ENCODE peak calls at places on chromosomes 2 and 18, in four cellular contexts. J, Q, R and H are unnamed samples.

GRCh38 chr2:191401287-191401686 is 156.1 kb downstream of the MYO1B start:
- DNase-seq in J (no peak), Q (no peak), R (no peak), H (peak; percentile 72)

GRCh38 chr18:32815881-32816280 is 43.1 kb upstream of the KLHL14 start:
- DNase-seq in J (no peak), Q (no peak), R (no peak), H (no peak)

GRCh38 chr18:63063171-63063570 is 256.4 kb downstream of the BCL2 start:
- DNase-seq in J (no peak), Q (no peak), R (peak; percentile 19), H (no peak)

GRCh38 chr2:100071350-100072043 is 70.9 kb downstream of the AFF3 start:
- DNase-seq in J (no peak), Q (no peak), R (no peak), H (no peak)

GRCh38 chr2:217459675-217460405 is 543.0 kb downstream of the TNS1 start:
- DNase-seq in J (no peak), Q (no peak), R (peak; percentile 11), H (no peak)

GRCh38 chr2:17758123-17758522 is 4.2 kb downstream of the GEN1 start:
- DNase-seq in J (no peak), Q (no peak), R (no peak), H (no peak)

GRCh38 chr18:4285525-4285924 is 169.6 kb downstream of the DLGAP1 start:
- DNase-seq in J (no peak), Q (no peak), R (no peak), H (no peak)

GRCh38 chr2:206092297-206092696 is 6.3 kb upstream of the INO80D start:
- DNase-seq in J (no peak), Q (no peak), R (peak; percentile 14), H (peak; percentile 51)

GRCh38 chr2:174914894-174915760 is 90.1 kb downstream of the CHN1 start:
- DNase-seq in J (peak; percentile 9), Q (no peak), R (no peak), H (peak; percentile 22)

GRCh38 chr2:235500761-235501662 is 7.2 kb downstream of the AGAP1 start:
- DNase-seq in J (no peak), Q (no peak), R (peak; percentile 89), H (peak; percentile 71)

GRCh38 chr2:118168606-118169005 is 80.3 kb downstream of the INSIG2 start:
- DNase-seq in J (no peak), Q (no peak), R (peak; percentile 56), H (peak; percentile 29)

GRCh38 chr2:137938204-137938603 is 26.1 kb upstream of the HNMT start:
- DNase-seq in J (no peak), Q (no peak), R (no peak), H (peak; percentile 79)

GRCh38 chr2:241907171-241907570 is 37.6 kb downstream of the RTP5 start:
- DNase-seq in J (no peak), Q (no peak), R (no peak), H (no peak)

GRCh38 chr2:43467889-43468288 is 127.9 kb downstream of the THADA start:
- DNase-seq in J (no peak), Q (no peak), R (peak; percentile 45), H (peak; percentile 81)

GRCh38 chr2:96413067-96413722 is 77.6 kb downstream of the NCAPH start:
- DNase-seq in J (no peak), Q (no peak), R (no peak), H (peak; percentile 54)

GRCh38 chr2:113686537-113686936 is 59.5 kb downstream of the RABL2A start:
- DNase-seq in J (no peak), Q (no peak), R (peak; percentile 53), H (peak; percentile 25)

GRCh38 chr2:155315768-155316167 is 617.3 kb downstream of the KCNJ3 start:
- DNase-seq in J (no peak), Q (no peak), R (no peak), H (no peak)

GRCh38 chr2:63066838-63067237 is 16.2 kb downstream of the OTX1 start:
- DNase-seq in J (no peak), Q (no peak), R (no peak), H (no peak)

GRCh38 chr18:34926683-34927082 is 114.5 kb upstream of the MAPRE2 start:
- DNase-seq in J (no peak), Q (no peak), R (no peak), H (no peak)

GRCh38 chr2:165864353-165864752 is 70.3 kb upstream of the GALNT3 start:
- DNase-seq in J (no peak), Q (no peak), R (no peak), H (no peak)

GRCh38 chr2:189673661-189674373 is 653 bp upstream of the ANKAR start:
- DNase-seq in J (no peak), Q (no peak), R (no peak), H (no peak)

GRCh38 chr2:38685116-38685735 is 19.3 kb downstream of the GALM start:
- DNase-seq in J (no peak), Q (no peak), R (peak; percentile 21), H (peak; percentile 94)

GRCh38 chr2:201199847-201200246 is 16.9 kb downstream of the CASP10 start:
- DNase-seq in J (no peak), Q (no peak), R (no peak), H (no peak)

GRCh38 chr2:67462741-67463496 is 65.8 kb downstream of the ETAA1 start:
- DNase-seq in J (no peak), Q (no peak), R (no peak), H (peak; percentile 70)

GRCh38 chr2:203596183-203596582 is 61.1 kb upstream of the RAPH1 start:
- DNase-seq in J (no peak), Q (no peak), R (no peak), H (no peak)

GRCh38 chr2:88549616-88550292 is 77.5 kb downstream of the EIF2AK3 start:
- DNase-seq in J (no peak), Q (no peak), R (no peak), H (no peak)

GRCh38 chr2:237972211-237972610 is 5.4 kb downstream of the UBE2F start:
- DNase-seq in J (no peak), Q (no peak), R (no peak), H (no peak)

GRCh38 chr2:192558637-192559036 is 363.9 kb upstream of the TMEFF2 start:
- DNase-seq in J (no peak), Q (no peak), R (no peak), H (no peak)

GRCh38 chr2:146981921-146982320 is 862.9 kb upstream of the ACVR2A start:
- DNase-seq in J (no peak), Q (no peak), R (no peak), H (peak; percentile 62)

GRCh38 chr2:152449578-152449977 is 114.6 kb downstream of the FMNL2 start:
- DNase-seq in J (no peak), Q (no peak), R (no peak), H (no peak)

GRCh38 chr2:46836295-46837111 is 79.1 kb downstream of the MCFD2 start:
- DNase-seq in J (no peak), Q (no peak), R (peak; percentile 83), H (peak; percentile 71)

GRCh38 chr18:9055185-9055584 is 47.3 kb upstream of the NDUFV2 start:
- DNase-seq in J (no peak), Q (no peak), R (peak; percentile 80), H (peak; percentile 96)

GRCh38 chr2:135829420-135829983 is 7.5 kb downstream of the LCT start:
- DNase-seq in J (no peak), Q (no peak), R (no peak), H (no peak)

GRCh38 chr18:12747530-12748315 is 44.9 kb downstream of the PSMG2 start:
- DNase-seq in J (no peak), Q (no peak), R (no peak), H (no peak)

GRCh38 chr18:51668101-51668500 is 470.6 kb upstream of the MEX3C start:
- DNase-seq in J (peak; percentile 27), Q (peak; percentile 19), R (peak; percentile 68), H (peak; percentile 15)

GRCh38 chr2:172931923-172932520 is 143.6 kb upstream of the MAP3K20 start:
- DNase-seq in J (peak; percentile 30), Q (peak; percentile 32), R (peak; percentile 49), H (peak; percentile 54)

GRCh38 chr2:26317377-26318105 is 28.4 kb upstream of the SELENOI start:
- DNase-seq in J (no peak), Q (no peak), R (no peak), H (no peak)

GRCh38 chr2:45905643-45905969 is 254.1 kb downstream of the PRKCE start:
- DNase-seq in J (no peak), Q (no peak), R (no peak), H (no peak)